ENCODE peak calls at places on chromosomes 3 and 15, in nine cellular contexts. U is head of caudate nucleus; A is amniotic stem cell; B is SK-MEL-5; K is NCI-H2081; C is midbrain; E is GM04504; D is stimulated activated naive CD4-positive, alpha-beta T cell; N is CD8-positive, alpha-beta T cell. L is an unnamed sample.

GRCh38 chr3:154210986-154211385 is 89.8 kb downstream of the ARHGEF26 start:
- DNase-seq in U (no peak), A (no peak), B (no peak), K (no peak), C (no peak), E (no peak), D (no peak), N (no peak), L (no peak)

GRCh38 chr3:140285380-140285779 is 350.4 kb downstream of the CLSTN2 start:
- DNase-seq in U (no peak), A (no peak), B (no peak), K (no peak), C (no peak), E (no peak), D (no peak), N (no peak), L (no peak)

GRCh38 chr3:123130079-123130726 is 63.4 kb downstream of the PDIA5 start:
- DNase-seq in U (no peak), A (no peak), B (no peak), K (no peak), C (no peak), E (no peak), D (no peak), N (no peak), L (no peak)

GRCh38 chr15:101059381-101060341 is 140.5 kb downstream of the LRRK1 start:
- DNase-seq in U (no peak), A (no peak), B (no peak), K (no peak), C (no peak), E (no peak), D (no peak), N (no peak), L (no peak)

GRCh38 chr15:96500491-96500890 is 170.0 kb downstream of the NR2F2 start:
- DNase-seq in U (no peak), A (no peak), B (no peak), K (no peak), C (no peak), E (no peak), D (no peak), N (no peak), L (no peak)

GRCh38 chr3:58612825-58613224 is 35.6 kb upstream of the FAM107A start:
- DNase-seq in U (no peak), A (no peak), B (no peak), K (no peak), C (no peak), E (no peak), D (no peak), N (no peak), L (peak)

GRCh38 chr3:16088496-16088895 is 86.0 kb upstream of the GALNT15 start:
- DNase-seq in U (no peak), A (no peak), B (no peak), K (no peak), C (no peak), E (no peak), D (no peak), N (no peak), L (no peak)

GRCh38 chr3:113662824-113663223 is 33.6 kb downstream of the USF3 start:
- DNase-seq in U (no peak), A (no peak), B (no peak), K (no peak), C (no peak), E (no peak), D (no peak), N (no peak), L (no peak)